ENCODE peak calls at places on chromosome 17, in six cellular contexts. A is CD4-positive, alpha-beta memory T cell; Q is OCI-LY7; R is transverse colon; P is naive thymus-derived CD4-positive, alpha-beta T cell; O is aorta. B is an unnamed sample. For H3K36me3, the result is how much of the 10 kb centered on the place peaks cover.

GRCh38 chr17:12917401-12917800 is 100.4 kb downstream of the ELAC2 start:
- DNase-seq in A (no peak), Q (no peak), R (no peak), P (no peak), O (no peak), B (no peak)

GRCh38 chr17:64780096-64781012 is 118.2 kb upstream of the SMURF2 start:
- DNase-seq in A (peak), Q (no peak), R (peak), P (peak), O (peak), B (peak)

GRCh38 chr17:73635101-73635767 is 9.0 kb downstream of the SDK2 start:
- DNase-seq in A (no peak), Q (no peak), R (no peak), P (no peak), O (peak), B (no peak)

GRCh38 chr17:78390241-78391050 is 12.0 kb downstream of the PGS1 start:
- DNase-seq in A (no peak), Q (no peak), R (no peak), P (no peak), O (no peak), B (no peak)

GRCh38 chr17:35089846-35090193 is 26.3 kb upstream of the RFFL start:
- DNase-seq in A (no peak), Q (no peak), R (peak), P (no peak), O (no peak), B (no peak)

GRCh38 chr17:43909537-43910231 is 2.3 kb upstream of the MPP2 start:
- DNase-seq in A (no peak), Q (no peak), R (no peak), P (no peak), O (no peak), B (no peak)

GRCh38 chr17:691423-691822 is 23.2 kb downstream of the VPS53 start:
- DNase-seq in A (no peak), Q (no peak), R (no peak), P (no peak), O (no peak), B (no peak)

GRCh38 chr17:35148144-35148543 is 527 bp downstream of the UNC45B start:
- DNase-seq in A (no peak), Q (no peak), R (no peak), P (no peak), O (no peak), B (no peak)

GRCh38 chr17:38676706-38677504 is 2.1 kb upstream of the EPOP start:
- DNase-seq in A (peak), Q (peak), R (peak), P (peak), O (peak), B (peak)

GRCh38 chr17:30345527-30346075 is 11.7 kb upstream of the TMIGD1 start:
- DNase-seq in A (no peak), Q (no peak), R (no peak), P (no peak), O (no peak), B (no peak)

GRCh38 chr17:29078183-29079045 is 35.5 kb downstream of the PIPOX start:
- DNase-seq in A (no peak), Q (no peak), R (no peak), P (no peak), O (no peak), B (no peak)

GRCh38 chr17:70855401-70856054 is 686.2 kb downstream of the KCNJ2 start:
- DNase-seq in A (no peak), Q (no peak), R (no peak), P (no peak), O (no peak), B (no peak)

GRCh38 chr17:9298776-9299295 is 276.8 kb downstream of the STX8 start:
- DNase-seq in A (no peak), Q (no peak), R (no peak), P (no peak), O (no peak), B (no peak)

DNA sequence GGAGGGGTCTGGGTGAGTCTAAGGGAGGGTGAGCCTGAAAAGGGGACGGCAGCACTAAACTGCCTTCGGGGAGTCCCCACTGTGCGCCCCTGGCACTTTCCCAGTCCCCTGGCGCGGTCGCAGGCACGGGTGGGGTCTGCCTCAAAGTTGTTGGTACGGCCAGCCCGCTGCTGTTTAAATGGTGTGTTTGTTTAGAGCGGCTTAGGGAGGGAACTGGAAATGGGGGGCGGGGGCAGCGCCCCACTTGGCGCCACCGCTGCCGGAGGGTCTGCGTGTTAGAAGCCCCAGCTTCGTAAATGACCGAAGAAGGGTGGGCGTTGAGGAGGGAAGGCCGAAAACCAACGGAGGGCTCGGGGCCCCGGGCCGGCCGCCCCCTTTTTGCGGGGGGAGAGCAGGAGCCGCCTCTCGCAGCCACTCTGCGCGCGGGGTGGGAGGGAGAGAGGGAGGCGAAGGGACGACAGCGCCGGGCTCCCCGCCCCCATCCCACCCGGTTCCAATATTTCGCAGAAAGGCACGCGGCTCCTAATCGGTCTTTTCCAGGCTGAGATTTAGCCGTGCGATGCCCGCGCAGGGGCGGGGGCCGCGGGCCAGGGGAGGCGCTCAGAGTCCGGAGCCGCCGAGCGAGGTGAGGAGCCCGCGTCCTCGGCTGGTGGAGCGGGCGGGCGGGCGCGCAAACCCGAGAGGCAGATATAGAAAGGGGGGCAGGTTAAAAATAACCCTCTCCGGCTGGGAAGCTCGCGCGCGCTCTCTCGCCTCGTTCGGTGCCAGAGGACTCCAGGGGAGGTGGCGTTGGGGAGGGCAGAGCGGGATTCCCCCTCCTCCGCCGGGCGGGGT is 55.0 kb downstream of the SREBF1 start:
- DNase-seq in A (peak), Q (no peak), R (peak), P (peak), O (peak), B (no peak)
- H3K4me3 ChIP-seq in A (peak), Q (peak), R (peak), P (peak), O (peak), B (peak)

GRCh38 chr17:49708515-49709161 is 874 bp upstream of the SLC35B1 start:
- DNase-seq in A (no peak), Q (no peak), R (no peak), P (no peak), O (no peak), B (no peak)
- H3K36me3 ChIP-seq in A (half or more), Q (half or more), R (under half), P (under half), O (under half), B (under half)

GRCh38 chr17:82789806-82790205 is 37.9 kb downstream of the TBCD start:
- DNase-seq in A (no peak), Q (no peak), R (no peak), P (no peak), O (no peak), B (no peak)

GRCh38 chr17:82789051-82789592 is 37.3 kb downstream of the TBCD start:
- DNase-seq in A (no peak), Q (no peak), R (no peak), P (no peak), O (no peak), B (no peak)

GRCh38 chr17:82788206-82789001 is 36.5 kb downstream of the TBCD start:
- DNase-seq in A (no peak), Q (no peak), R (no peak), P (no peak), O (no peak), B (no peak)

GRCh38 chr17:82786427-82786826 is 34.6 kb downstream of the TBCD start:
- DNase-seq in A (no peak), Q (peak), R (no peak), P (no peak), O (no peak), B (no peak)

GRCh38 chr17:82787081-82787848 is 35.4 kb downstream of the TBCD start:
- DNase-seq in A (no peak), Q (peak), R (peak), P (no peak), O (peak), B (no peak)
- H3K4me3 ChIP-seq in A (no peak), Q (peak), R (no peak), P (no peak), O (no peak), B (no peak)

DNA sequence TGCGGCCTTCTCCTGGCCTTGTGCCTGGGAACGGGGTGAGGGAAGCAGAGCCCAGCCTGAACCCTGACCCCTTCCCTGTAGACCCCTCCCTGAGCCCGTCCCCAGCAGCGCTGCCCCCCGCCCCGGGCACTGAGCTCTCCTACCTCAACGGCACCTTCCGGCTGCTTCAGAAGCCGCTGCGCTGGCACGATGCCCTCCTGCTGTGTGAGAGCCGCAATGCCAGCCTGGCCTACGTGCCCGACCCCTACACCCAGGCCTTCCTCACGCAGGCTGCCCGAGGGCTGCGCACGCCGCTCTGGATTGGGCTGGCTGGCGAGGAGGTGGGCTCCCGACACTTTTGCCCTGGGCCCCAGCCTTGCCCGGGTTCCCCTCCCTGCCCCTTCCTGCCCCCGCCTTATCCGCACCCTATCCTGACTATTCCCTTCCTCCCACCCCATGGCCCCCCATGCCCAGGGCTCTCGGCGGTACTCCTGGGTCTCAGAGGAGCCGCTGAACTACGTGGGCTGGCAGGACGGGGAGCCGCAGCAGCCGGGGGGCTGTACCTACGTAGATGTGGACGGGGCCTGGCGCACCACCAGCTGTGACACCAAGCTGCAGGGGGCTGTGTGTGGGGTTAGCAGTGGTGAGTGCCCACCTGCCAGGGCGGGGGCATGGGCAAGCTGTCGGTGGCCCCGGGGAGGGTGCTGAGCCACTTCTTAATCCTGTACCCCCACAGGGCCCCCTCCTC is 62.1 kb downstream of the MRC2 start:
- DNase-seq in A (no peak), Q (no peak), R (no peak), P (no peak), O (no peak), B (no peak)
- H3K36me3 ChIP-seq in A (under half), Q (under half), R (under half), P (under half), O (under half), B (under half)

GRCh38 chr17:50145532-50146229 is 4.8 kb downstream of the PPP1R9B start:
- DNase-seq in A (no peak), Q (no peak), R (no peak), P (no peak), O (no peak), B (no peak)
- H3K4me3 ChIP-seq in A (peak), Q (peak), R (no peak), P (peak), O (no peak), B (peak)

GRCh38 chr17:45110676-45111611 is 21.4 kb downstream of the PLCD3 start:
- DNase-seq in A (no peak), Q (no peak), R (no peak), P (no peak), O (no peak), B (no peak)
- H3K36me3 ChIP-seq in A (under half), Q (under half), R (under half), P (under half), O (under half), B (under half)

B was measured in GM06990.